ENCODE peak calls at places on chromosomes 13 and 19, in six cellular contexts. H, L, V, T, S and G are unnamed samples.
A peak's percentile ranks its signal among the peaks of the same experiment; 100 is the strongest.

GRCh38 chr13:25494708-25495411 is 123.1 kb downstream of the ATP8A2 start:
- DNase-seq in H (no peak), S (no peak), L (no peak), T (no peak), V (no peak), G (no peak)

GRCh38 chr19:29806098-29806866 is 5.5 kb upstream of the CCNE1 start:
- DNase-seq in H (peak; percentile 26), L (peak; percentile 44), V (no peak), S (no peak), T (peak; percentile 77), G (no peak)

GRCh38 chr19:29634002-29634401 is 27.9 kb downstream of the POP4 start:
- DNase-seq in H (no peak), L (no peak), V (no peak), S (no peak), T (no peak), G (no peak)

GRCh38 chr19:3005345-3005744 is 23.7 kb downstream of the TLE2 start:
- DNase-seq in H (no peak), V (no peak), T (no peak), S (no peak), L (no peak), G (no peak)

GRCh38 chr19:16371540-16371986 is 46.9 kb downstream of the KLF2 start:
- DNase-seq in L (no peak), V (peak; percentile 85), H (no peak), S (no peak), T (peak; percentile 44), G (peak; percentile 96)

GRCh38 chr13:81487151-81487550 is 1146.2 kb upstream of the SPRY2 start:
- DNase-seq in S (no peak), L (no peak), H (peak; percentile 65), V (no peak), T (no peak), G (no peak)

GRCh38 chr13:96958286-96958891 is 35.9 kb downstream of the OXGR1 start:
- DNase-seq in V (peak; percentile 27), H (peak; percentile 59), T (no peak), L (peak; percentile 13), S (no peak), G (no peak)

GRCh38 chr13:98503175-98504028 is 73.5 kb downstream of the STK24 start:
- DNase-seq in L (peak; percentile 38), T (no peak), S (no peak), H (no peak), V (no peak), G (no peak)

GRCh38 chr13:43425234-43425633 is 361.5 kb downstream of the ENOX1 start:
- DNase-seq in T (no peak), S (no peak), V (no peak), L (no peak), H (no peak), G (no peak)

GRCh38 chr13:99640260-99640659 is 139.0 kb downstream of the TM9SF2 start:
- DNase-seq in L (no peak), V (no peak), H (no peak), S (no peak), T (no peak), G (no peak)
- H3K27ac ChIP-seq in L (no peak overlapping the region), V (no peak overlapping the region), H (no peak overlapping the region), S (no peak overlapping the region), T (no peak overlapping the region), G (no peak overlapping the region)

DNA sequence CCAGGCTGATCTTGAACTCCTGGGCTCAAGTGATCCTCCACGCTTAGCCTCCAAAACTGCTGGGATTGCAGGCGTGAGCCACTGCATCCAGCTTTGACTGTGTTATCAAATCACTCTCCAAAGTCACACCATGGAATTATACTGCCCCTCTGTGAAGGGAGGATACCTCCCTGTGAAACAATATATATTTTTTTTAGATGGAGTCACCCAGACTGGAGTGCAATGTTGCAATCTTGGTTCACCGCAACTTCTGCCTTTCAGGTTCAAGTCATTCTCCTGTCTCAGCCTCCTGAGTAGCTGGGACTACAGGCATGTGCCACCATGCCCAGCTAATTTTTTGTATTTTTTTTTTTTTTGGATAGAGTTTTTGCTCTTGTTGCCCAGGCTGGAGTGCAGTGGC is 7.7 kb downstream of the TYK2 start:
- DNase-seq in S (no peak), L (no peak), V (no peak), T (no peak), H (no peak), G (no peak)
- H3K36me3 ChIP-seq in S (peaks cover 20% of the 10 kb centered on the region), L (peaks cover 46% of the 10 kb centered on the region), V (peaks cover 90% of the 10 kb centered on the region), T (peaks cover 80% of the 10 kb centered on the region), H (peaks cover 22% of the 10 kb centered on the region), G (peaks cover 13% of the 10 kb centered on the region)

DNA sequence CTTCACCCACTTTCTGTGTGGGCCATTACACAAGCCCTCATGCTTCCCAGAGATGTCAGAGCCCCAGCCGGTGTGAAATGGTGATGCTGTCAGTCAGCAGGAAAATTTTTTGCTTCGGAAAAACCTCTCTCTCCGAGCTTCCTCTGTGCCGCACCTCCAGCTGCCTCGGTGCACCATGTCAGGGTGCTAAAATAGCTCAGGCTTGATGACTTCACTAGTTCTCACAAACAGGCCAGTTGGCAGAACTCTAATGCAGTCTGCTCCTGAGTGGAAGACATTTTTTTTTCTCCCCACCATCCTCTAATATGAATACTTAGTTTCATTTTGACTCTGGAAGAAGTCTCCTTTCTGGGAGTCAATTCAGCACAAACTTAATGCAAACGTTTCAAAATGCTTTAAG is 71.3 kb downstream of the KLF12 start:
- DNase-seq in L (peak; percentile 74), V (no peak), T (peak; percentile 80), H (no peak), S (peak; percentile 27), G (no peak)
- H3K27ac ChIP-seq in L (peak overlapping the region; percentile 41), V (peak overlapping the region; percentile 57), T (peak overlapping the region; percentile 62), H (no peak overlapping the region), S (peak overlapping the region; percentile 75), G (no peak overlapping the region)

DNA sequence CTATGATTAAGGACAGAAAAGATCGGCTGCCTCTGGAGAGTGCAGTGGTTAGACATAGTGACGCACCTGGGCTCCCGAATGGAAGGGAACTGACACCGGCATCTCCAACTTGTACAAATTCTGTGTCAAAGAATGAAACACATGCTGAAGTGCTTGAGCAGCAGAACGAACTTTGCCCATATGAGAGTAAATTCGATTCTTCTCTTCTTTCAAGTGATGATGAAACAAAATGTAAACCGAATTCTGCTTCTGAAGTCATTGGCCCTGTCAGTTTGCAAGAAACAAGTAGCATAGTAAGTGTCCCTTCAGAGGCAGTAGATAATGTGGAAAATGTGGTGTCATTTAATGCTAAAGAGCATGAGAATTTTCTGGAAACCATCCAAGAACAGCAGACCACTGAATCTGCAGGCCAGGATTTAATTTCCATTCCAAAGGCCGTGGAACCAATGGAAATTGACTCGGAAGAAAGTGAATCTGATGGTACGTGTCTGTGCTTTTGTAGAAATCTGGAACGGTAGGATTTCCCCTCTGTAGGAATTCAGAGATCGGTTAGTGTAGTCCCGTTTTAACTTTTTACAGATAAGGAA is 16.9 kb downstream of the ERCC5 start:
- DNase-seq in S (no peak), L (no peak), H (peak; percentile 14), T (no peak), V (no peak), G (no peak)
- H3K36me3 ChIP-seq in S (peaks cover 83% of the 10 kb centered on the region), L (peaks cover 49% of the 10 kb centered on the region), H (peaks cover 81% of the 10 kb centered on the region), T (peaks cover 99% of the 10 kb centered on the region), V (peaks cover 100% of the 10 kb centered on the region), G (peaks cover 77% of the 10 kb centered on the region)

DNA sequence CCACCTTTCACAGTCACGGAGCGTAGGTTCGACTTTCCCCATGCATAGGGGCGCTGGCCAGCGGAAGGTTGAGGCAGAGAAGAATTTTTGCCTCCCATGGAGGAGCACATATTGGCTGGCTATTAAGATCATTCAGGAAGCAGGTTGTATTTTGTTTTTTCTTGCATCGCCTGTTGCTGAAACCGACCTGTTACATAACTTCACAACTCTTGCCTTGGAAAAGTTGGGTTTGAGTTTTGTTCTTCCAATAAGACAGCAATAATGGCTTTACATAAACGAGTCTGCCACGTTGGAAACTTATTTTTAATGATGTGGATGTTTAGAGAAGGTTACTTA is 1.4 kb downstream of the UPF1 start:
- DNase-seq in T (no peak), L (no peak), H (no peak), V (no peak), S (no peak), G (no peak)
- H3K27ac ChIP-seq in T (peak overlapping the region; percentile 84), L (peak overlapping the region; percentile 69), H (peak overlapping the region; percentile 93), V (peak overlapping the region; percentile 95), S (no peak overlapping the region), G (peak overlapping the region; percentile 78)

GRCh38 chr19:34405892-34406660 is 1.9 kb downstream of the PDCD2L start:
- DNase-seq in L (no peak), H (no peak), V (no peak), T (no peak), S (no peak), G (no peak)

GRCh38 chr19:34408421-34408820 is 4.2 kb downstream of the PDCD2L start:
- DNase-seq in H (no peak), V (no peak), S (no peak), T (no peak), L (no peak), G (no peak)

GRCh38 chr19:34409189-34410164 is 5.3 kb downstream of the PDCD2L start:
- DNase-seq in T (no peak), V (no peak), H (no peak), S (no peak), L (no peak), G (no peak)

GRCh38 chr19:34416021-34416545 is 11.9 kb downstream of the PDCD2L start:
- DNase-seq in T (no peak), H (no peak), V (no peak), L (peak; percentile 18), S (no peak), G (no peak)

DNA sequence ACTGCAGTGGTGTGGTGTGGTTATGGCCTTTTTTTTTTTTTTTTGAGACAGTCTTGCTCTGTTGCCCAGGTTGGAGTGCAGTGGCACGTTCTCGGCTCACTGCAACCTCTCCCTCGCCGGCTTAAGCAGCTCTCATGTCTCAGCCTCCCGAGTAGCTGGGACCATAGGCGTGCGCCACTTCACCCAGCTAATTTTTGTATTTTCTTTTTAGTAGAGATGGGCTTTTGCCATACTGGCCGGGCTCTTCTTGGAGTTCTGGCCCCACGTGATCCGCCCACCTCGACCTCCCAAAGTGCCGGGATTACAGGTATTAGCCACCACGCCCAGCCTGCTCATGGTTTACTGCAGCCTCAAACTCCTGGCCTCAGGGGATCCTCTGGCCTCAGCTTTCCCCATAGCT is 7.0 kb downstream of the PDCD2L start:
- DNase-seq in S (no peak), T (no peak), H (no peak), L (no peak), V (no peak), G (no peak)
- H3K36me3 ChIP-seq in S (peaks cover 7% of the 10 kb centered on the region), T (peaks cover 51% of the 10 kb centered on the region), H (peaks cover 50% of the 10 kb centered on the region), L (peaks cover 22% of the 10 kb centered on the region), V (peaks cover 68% of the 10 kb centered on the region), G (peaks cover 18% of the 10 kb centered on the region)

DNA sequence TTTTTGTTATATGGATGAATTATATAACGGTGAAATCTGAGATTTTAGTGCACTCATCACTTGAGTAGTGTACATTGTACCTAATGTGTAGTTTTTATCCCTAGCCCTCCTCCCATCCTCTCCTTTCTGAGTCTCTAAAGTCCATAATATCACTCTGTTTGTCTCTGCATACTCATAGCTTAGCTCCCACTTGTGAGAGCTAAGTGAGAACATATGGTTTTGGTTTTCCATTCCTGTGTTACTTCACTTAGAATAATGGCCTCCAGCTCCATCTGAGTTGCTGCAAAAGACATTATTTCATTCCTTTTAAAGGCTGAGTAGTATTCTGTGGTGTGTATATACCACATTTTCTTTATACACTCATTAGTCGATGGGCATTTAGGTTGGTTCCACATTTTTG is 94.0 kb downstream of the SLC10A2 start:
- DNase-seq in V (no peak), T (no peak), L (no peak), H (no peak), S (no peak), G (no peak)
- H3K27ac ChIP-seq in V (no peak overlapping the region), T (no peak overlapping the region), L (no peak overlapping the region), H (no peak overlapping the region), S (no peak overlapping the region), G (no peak overlapping the region)